ENCODE peak calls at places on chromosomes 3 and 15, in eight cellular contexts. V is cardiac fibroblast, J is tibial artery, D is AG10803, F is AG04450, T is AG04449, Y is progenitor cell of endocrine pancreas, H is choroid plexus epithelial cell. L is an unnamed sample.

GRCh38 chr15:74291101-74292071 is 55.3 kb downstream of the CCDC33 start:
- DNase-seq in D (peak), T (peak), H (peak), J (peak), Y (peak), V (peak), F (peak), L (peak)

GRCh38 chr3:57659004-57659672 is 33.7 kb downstream of the DENND6A start:
- DNase-seq in F (no peak), D (no peak), Y (no peak), H (no peak), T (no peak), V (peak), J (no peak), L (no peak)

GRCh38 chr3:43465109-43465508 is 156.7 kb downstream of the ANO10 start:
- DNase-seq in D (no peak), H (no peak), J (no peak), Y (no peak), F (no peak), T (no peak), V (no peak), L (no peak)

GRCh38 chr3:129040579-129041300 is 19.8 kb upstream of the GP9 start:
- DNase-seq in T (no peak), D (no peak), J (peak), H (no peak), Y (no peak), V (no peak), F (no peak), L (no peak)

GRCh38 chr15:76667943-76668715 is 237.0 kb downstream of the SCAPER start:
- DNase-seq in H (no peak), Y (no peak), D (no peak), J (no peak), V (peak), T (no peak), F (no peak), L (no peak)

GRCh38 chr15:70578196-70578595 is 185.2 kb downstream of the UACA start:
- DNase-seq in V (no peak), J (peak), H (no peak), D (no peak), Y (no peak), F (no peak), T (no peak), L (no peak)

GRCh38 chr3:156788846-156789245 is 37.3 kb upstream of the LEKR1 start:
- DNase-seq in Y (no peak), V (peak), H (no peak), F (no peak), J (no peak), D (no peak), T (no peak), L (no peak)

GRCh38 chr3:169759256-169759655 is 5.6 kb downstream of the TERC start:
- DNase-seq in Y (no peak), V (peak), T (no peak), D (peak), J (no peak), H (peak), F (no peak), L (no peak)

GRCh38 chr15:39367591-39367990 is 213.3 kb upstream of the THBS1 start:
- DNase-seq in D (peak), V (no peak), T (no peak), H (no peak), F (no peak), Y (no peak), J (no peak), L (no peak)

GRCh38 chr3:119350114-119350513 is 55.9 kb downstream of the ARHGAP31 start:
- DNase-seq in Y (no peak), T (no peak), F (no peak), V (peak), D (no peak), J (no peak), H (peak), L (no peak)

GRCh38 chr3:32733631-32734229 is 48.7 kb downstream of the CNOT10 start:
- DNase-seq in T (no peak), D (peak), V (peak), F (no peak), Y (no peak), J (no peak), H (peak), L (no peak)

GRCh38 chr3:99645277-99646106 is 7.1 kb downstream of the COL8A1 start:
- DNase-seq in V (peak), H (peak), Y (no peak), D (peak), J (no peak), T (no peak), F (no peak), L (peak)

GRCh38 chr3:127608362-127608718 is 10.1 kb downstream of the MCM2 start:
- DNase-seq in H (no peak), T (no peak), Y (no peak), F (no peak), V (no peak), J (no peak), D (no peak), L (no peak)

GRCh38 chr3:73479325-73479724 is 145.4 kb downstream of the PDZRN3 start:
- DNase-seq in D (no peak), H (no peak), V (no peak), F (no peak), T (no peak), Y (no peak), J (no peak), L (no peak)

GRCh38 chr15:94324835-94325767 is 93.7 kb downstream of the MCTP2 start:
- DNase-seq in H (no peak), D (no peak), F (no peak), T (no peak), J (no peak), Y (no peak), V (no peak), L (no peak)

GRCh38 chr3:44028-44676 is 152.4 kb upstream of the CHL1 start:
- DNase-seq in F (no peak), T (no peak), H (no peak), J (no peak), D (no peak), Y (no peak), V (no peak), L (no peak)
- TF ChIP-seq CTCF in F (no peak), T (no peak), H (no peak), J (no peak), D (no peak), Y (no peak), V (no peak), L (no peak)

DNA sequence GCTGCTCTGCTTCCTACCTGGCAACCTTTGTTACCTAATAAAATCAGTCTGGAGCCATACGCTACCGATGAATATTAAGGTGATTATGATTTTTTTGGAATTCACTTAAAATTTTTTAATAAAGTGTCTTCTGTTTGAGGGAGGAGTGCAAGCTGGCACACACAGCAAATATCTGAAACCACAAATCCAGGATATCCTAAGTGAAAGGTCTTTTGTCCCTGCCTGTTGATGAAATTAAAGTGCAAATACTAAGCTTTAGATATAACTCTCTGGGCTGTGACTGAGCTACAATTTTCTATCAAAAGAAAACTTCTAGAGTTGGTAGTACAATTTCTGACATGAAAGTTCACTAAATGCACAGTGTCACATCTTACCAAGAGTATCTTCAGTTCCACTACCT is 23.7 kb downstream of the HACD2 start:
- DNase-seq in D (no peak), F (no peak), V (no peak), Y (no peak), H (no peak), J (no peak), T (no peak), L (no peak)
- TF ChIP-seq CTCF in D (no peak), F (no peak), V (no peak), Y (no peak), H (no peak), J (no peak), T (no peak), L (no peak)

DNA sequence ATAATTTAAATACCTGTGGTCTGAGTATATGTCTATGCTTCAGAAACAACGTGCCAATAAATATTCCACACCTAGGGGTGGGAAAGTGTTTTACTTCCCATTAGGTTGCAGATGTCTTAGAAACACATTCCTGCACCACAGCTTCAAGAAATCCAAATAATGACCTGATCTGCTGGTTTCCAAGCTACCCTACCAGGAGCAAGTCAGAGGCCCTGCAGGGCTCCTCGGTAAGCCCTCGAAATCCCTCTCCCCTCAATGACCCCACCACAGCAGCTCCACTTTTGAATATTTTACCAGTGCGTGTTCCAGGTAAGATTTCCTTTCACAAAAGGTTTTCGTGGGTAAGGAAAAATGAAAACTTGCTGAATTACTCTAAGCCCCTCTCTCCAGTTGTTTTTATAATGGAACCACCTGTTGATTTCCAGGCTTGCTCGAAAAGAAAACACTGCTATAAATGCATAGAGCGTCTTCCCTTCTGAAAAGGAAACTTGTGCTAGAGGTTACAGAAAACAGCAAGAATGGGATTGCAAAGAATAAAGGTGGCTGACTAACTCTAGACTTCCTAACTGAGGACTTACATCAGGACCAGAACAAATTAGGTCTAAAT is 12.6 kb downstream of the IL12A start:
- DNase-seq in H (no peak), F (no peak), J (no peak), Y (no peak), D (no peak), V (no peak), T (no peak), L (no peak)
- TF ChIP-seq CTCF in H (no peak), F (no peak), J (no peak), Y (no peak), D (no peak), V (no peak), T (no peak), L (no peak)

GRCh38 chr3:54326951-54327350 is 204.6 kb downstream of the CACNA2D3 start:
- DNase-seq in D (no peak), Y (no peak), F (no peak), V (no peak), J (no peak), T (no peak), H (no peak), L (no peak)

GRCh38 chr3:54324069-54324468 is 201.7 kb downstream of the CACNA2D3 start:
- DNase-seq in T (no peak), V (no peak), H (no peak), F (no peak), D (no peak), J (no peak), Y (no peak), L (no peak)

GRCh38 chr3:54321515-54321914 is 199.2 kb downstream of the CACNA2D3 start:
- DNase-seq in D (no peak), Y (no peak), T (no peak), F (no peak), V (no peak), J (no peak), H (no peak), L (no peak)

GRCh38 chr3:54320376-54320775 is 198.0 kb downstream of the CACNA2D3 start:
- DNase-seq in V (no peak), F (no peak), D (no peak), H (no peak), T (no peak), Y (no peak), J (no peak), L (no peak)

DNA sequence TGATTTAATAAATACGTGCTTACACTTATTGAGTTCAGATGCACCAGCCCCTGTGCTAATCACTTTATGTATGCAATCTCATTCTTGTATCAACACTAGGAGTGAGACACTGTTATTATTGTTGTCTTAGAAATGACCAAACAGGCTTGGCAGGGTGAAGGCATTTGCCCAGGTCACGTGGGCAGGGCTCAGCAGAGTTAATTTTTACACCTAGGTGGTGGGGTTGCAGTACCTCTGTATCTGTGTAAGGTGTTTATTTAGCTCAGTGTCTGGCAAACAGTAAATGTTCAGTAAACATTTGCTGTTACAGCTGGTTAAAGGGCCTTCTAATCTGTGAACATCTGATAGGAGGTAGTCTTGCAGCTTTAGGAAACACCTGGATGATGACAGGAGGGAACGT is 200.0 kb downstream of the CACNA2D3 start:
- DNase-seq in T (no peak), V (no peak), J (no peak), Y (peak), D (no peak), F (no peak), H (no peak), L (no peak)
- TF ChIP-seq CTCF in T (no peak), V (no peak), J (no peak), Y (no peak), D (no peak), F (no peak), H (no peak), L (no peak)

DNA sequence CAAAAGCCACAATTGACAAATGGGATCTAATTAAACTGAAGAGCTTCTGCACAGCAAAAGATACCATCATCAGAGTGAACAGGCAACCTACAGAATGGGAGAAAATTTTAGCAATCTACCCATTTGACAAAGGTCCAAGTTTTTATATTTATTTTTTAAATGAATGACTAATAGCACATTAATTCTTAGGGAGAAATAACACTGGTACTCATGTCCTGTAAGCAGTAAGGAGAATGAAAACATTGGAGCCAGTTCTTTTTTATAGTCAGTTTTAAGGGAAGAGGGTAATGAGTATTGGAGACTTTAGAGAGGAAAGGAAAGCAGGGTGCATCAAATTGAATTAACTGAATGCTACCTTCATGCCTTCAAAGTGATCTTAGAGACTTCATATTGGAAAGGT is 404.7 kb upstream of the TGFBR2 start:
- DNase-seq in J (no peak), V (peak), D (no peak), Y (no peak), F (no peak), H (no peak), T (no peak), L (no peak)
- TF ChIP-seq CTCF in J (no peak), V (no peak), D (no peak), Y (no peak), F (no peak), H (no peak), T (no peak), L (no peak)

DNA sequence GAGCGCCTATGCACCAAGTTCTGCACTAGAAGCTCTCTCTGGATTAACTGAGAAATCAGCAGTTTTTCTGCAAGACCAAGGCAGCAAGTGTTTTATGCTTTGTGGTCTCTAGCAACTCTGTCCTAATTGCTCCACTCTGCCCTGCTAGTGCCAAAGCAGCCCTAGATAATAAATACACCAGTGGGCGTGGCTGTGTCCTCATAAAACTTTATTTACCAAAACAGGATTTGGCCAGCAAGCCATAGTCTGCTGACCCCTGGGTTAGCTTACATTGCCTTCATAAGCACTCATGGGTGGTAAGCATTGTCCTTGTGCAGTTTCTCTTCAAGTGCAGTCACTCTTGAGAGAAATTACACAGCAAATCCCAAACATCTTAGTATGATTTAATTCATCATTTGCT is 30.7 kb upstream of the SLC24A5 start:
- DNase-seq in Y (no peak), H (no peak), J (no peak), V (no peak), F (no peak), T (no peak), D (no peak), L (no peak)
- TF ChIP-seq CTCF in Y (no peak), H (no peak), J (no peak), V (no peak), F (no peak), T (no peak), D (no peak), L (no peak)

DNA sequence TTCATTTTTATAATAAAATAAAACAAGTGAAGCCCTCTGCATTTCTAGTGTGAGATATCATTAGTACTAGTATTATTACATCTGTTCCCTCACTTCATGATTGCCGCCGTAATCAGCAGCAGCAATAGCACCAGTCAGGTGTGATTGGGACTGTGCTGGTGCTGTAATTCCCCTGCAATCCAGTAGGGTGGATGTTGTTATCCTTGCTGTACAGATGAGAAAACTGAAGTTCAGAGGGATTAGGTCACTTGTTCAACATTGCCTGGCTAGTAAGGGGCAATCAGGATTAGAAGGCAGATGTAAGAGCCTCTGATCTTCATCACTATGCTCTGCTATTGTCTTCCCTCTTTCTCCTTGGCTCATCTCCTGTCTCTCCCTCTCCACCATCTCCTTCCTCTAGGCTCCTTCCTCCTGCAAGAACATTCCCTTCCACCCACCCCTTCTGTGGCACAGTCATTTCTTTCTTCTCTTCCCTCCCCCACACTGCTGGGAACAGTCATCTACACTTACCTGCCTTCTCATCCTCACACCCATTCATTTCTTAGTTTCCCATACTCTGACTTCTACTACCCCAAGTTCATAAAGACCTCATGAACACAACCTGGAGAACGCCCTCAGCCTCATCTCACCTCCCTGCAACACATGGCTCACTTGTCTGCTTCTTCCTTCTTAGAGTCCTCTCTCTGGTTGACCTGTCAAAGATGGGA is 29.7 kb downstream of the CRYGS start:
- DNase-seq in V (peak), F (no peak), D (no peak), Y (no peak), H (peak), T (no peak), J (no peak), L (no peak)
- TF ChIP-seq CTCF in V (peak), F (peak), D (peak), Y (peak), H (peak), T (peak), J (no peak), L (peak)